ENCODE peak calls at places on chromosomes 3 and 15, in five cellular contexts. I, T, C, Z and N are unnamed samples.

GRCh38 chr15:35061171-35062163 is 23.6 kb downstream of the NANOGP8 start:
- DNase-seq in I (no peak), T (no peak), C (no peak), Z (no peak), N (no peak)

GRCh38 chr15:69388259-69388658 is 25.9 kb upstream of the KIF23 start:
- DNase-seq in I (no peak), T (no peak), C (no peak), Z (no peak), N (no peak)

GRCh38 chr3:23418026-23418425 is 214.9 kb downstream of the UBE2E2 start:
- DNase-seq in I (no peak), T (no peak), C (no peak), Z (no peak), N (no peak)

GRCh38 chr3:180320631-180321030 is 281.3 kb upstream of the TTC14 start:
- DNase-seq in I (no peak), T (no peak), C (no peak), Z (no peak), N (no peak)

GRCh38 chr15:49134683-49135341 is 20.6 kb downstream of the COPS2 start:
- DNase-seq in I (no peak), T (no peak), C (no peak), Z (no peak), N (no peak)

GRCh38 chr3:12972791-12973702 is 100.2 kb downstream of the IQSEC1 start:
- DNase-seq in I (no peak), T (no peak), C (no peak), Z (no peak), N (no peak)

GRCh38 chr15:45157974-45158373 is 28.2 kb downstream of the DUOX1 start:
- DNase-seq in I (no peak), T (no peak), C (no peak), Z (peak), N (peak)

GRCh38 chr3:136862611-136862951 is 573 bp downstream of the NCK1 start:
- DNase-seq in I (peak), T (peak), C (peak), Z (peak), N (peak)

GRCh38 chr3:184016820-184017671 is 638 bp downstream of the ABCC5 start:
- DNase-seq in I (peak), T (peak), C (peak), Z (peak), N (peak)

GRCh38 chr3:38121832-38122461 is 15.0 kb downstream of the ACAA1 start:
- DNase-seq in I (no peak), T (no peak), C (no peak), Z (no peak), N (no peak)

GRCh38 chr3:51621091-51621892 is 49.8 kb upstream of the TEX264 start:
- DNase-seq in I (no peak), T (no peak), C (no peak), Z (no peak), N (no peak)

GRCh38 chr15:62485170-62485720 is 320.2 kb upstream of the C2CD4B start:
- DNase-seq in I (no peak), T (no peak), C (no peak), Z (no peak), N (no peak)

GRCh38 chr3:56800373-56801150 is 1.2 kb downstream of the ARHGEF3 start:
- DNase-seq in I (no peak), T (peak), C (peak), Z (no peak), N (no peak)

GRCh38 chr15:25849431-25849921 is 13.7 kb downstream of the ATP10A start:
- DNase-seq in I (no peak), T (no peak), C (no peak), Z (no peak), N (no peak)

GRCh38 chr3:179449621-179450020 is 1.6 kb downstream of the GNB4 start:
- DNase-seq in I (no peak), T (no peak), C (no peak), Z (no peak), N (no peak)

GRCh38 chr3:52440249-52440551 is 4.7 kb downstream of the SEMA3G start:
- DNase-seq in I (no peak), T (no peak), C (no peak), Z (no peak), N (no peak)

GRCh38 chr3:139654637-139655365 is 23.0 kb downstream of the NMNAT3 start:
- DNase-seq in I (no peak), T (no peak), C (no peak), Z (no peak), N (no peak)

GRCh38 chr3:119380697-119381096 is 82.7 kb downstream of the TMEM39A start:
- DNase-seq in I (no peak), T (no peak), C (no peak), Z (peak), N (no peak)

GRCh38 chr3:194138098-194138474 is 2.1 kb downstream of the HES1 start:
- DNase-seq in I (no peak), T (no peak), C (no peak), Z (no peak), N (no peak)

GRCh38 chr3:15286022-15286421 is 46.4 kb downstream of the SH3BP5 start:
- DNase-seq in I (no peak), T (no peak), C (no peak), Z (no peak), N (no peak)

GRCh38 chr15:78440375-78441373 is 2.7 kb downstream of the IREB2 start:
- DNase-seq in I (no peak), T (no peak), C (no peak), Z (no peak), N (no peak)

GRCh38 chr3:185960518-185961288 is 22.9 kb upstream of the TRA2B start:
- DNase-seq in I (no peak), T (no peak), C (peak), Z (no peak), N (no peak)

GRCh38 chr3:12138044-12138443 is 20.7 kb downstream of the TIMP4 start:
- DNase-seq in I (no peak), T (peak), C (peak), Z (no peak), N (no peak)

GRCh38 chr3:13093687-13094086 is 20.5 kb upstream of the IQSEC1 start:
- DNase-seq in I (no peak), T (peak), C (no peak), Z (no peak), N (no peak)

GRCh38 chr3:18135083-18135814 is 289.9 kb downstream of the SATB1 start:
- DNase-seq in I (no peak), T (no peak), C (no peak), Z (no peak), N (no peak)

GRCh38 chr15:60000113-60000823 is 3.8 kb upstream of the FOXB1 start:
- DNase-seq in I (no peak), T (no peak), C (no peak), Z (no peak), N (no peak)

GRCh38 chr3:17664923-17665322 is 77.5 kb downstream of the TBC1D5 start:
- DNase-seq in I (no peak), T (peak), C (no peak), Z (no peak), N (no peak)

DNA sequence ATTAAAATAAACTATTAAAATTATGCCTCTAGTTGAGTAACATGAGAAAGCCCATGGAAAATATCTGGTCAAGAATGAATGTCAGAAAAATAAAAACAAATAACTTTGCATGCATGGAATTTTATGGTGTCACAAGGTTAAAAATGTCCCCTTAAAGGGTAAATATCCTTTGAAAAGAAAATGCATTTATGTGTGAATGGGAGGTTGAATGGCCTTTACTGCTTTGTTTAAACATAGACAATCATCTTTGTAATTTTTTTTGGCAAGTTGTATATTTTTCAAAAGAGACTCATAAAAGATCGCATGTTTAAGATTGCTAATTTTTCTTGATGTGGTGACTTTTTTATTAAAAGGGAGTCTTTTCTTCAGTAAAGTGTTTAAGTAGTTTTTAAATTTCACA is 564.2 kb downstream of the NR2F2 start:
- DNase-seq in I (no peak), T (no peak), C (no peak), Z (no peak), N (no peak)
- TF ChIP-seq CTCF in I (no peak), T (no peak), C (no peak), Z (no peak), N (no peak)

DNA sequence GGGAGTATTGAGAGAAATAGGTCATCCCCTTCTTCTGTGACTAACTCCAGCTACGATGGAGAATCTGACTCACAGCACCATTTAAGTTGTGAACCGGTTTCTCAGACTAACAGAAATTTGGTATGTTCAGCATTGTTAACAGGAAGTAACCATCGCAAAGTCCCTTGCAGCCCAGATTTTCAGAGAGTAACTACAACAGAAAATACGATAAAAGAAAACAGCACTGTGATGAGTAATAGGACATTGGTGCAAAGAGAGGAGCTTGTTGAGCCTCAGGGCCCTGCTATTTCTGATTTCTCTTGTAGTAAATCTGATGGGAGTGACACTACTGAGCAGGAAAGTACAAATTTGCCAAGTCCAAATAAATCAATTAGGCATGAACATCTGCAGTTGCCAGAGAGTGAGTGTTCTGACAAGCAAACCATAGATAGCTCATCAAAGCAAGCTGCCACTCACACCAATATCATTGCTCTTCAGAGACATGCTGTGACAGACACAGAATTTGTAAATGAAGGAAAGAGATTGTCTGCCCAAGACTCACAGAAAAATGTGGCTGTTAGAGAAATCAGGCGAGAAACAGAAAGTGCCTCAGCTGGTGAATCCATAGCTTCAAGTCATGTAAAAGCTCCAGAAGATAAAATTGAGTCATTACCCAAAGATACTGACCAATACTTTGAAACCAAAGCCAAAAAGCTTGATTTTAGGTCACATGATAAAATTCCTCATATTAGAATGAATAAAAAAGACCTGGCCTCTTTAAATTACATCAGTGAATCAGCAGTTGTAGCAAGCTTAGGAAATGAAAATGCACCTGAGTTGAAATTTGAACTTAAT is 50.6 kb downstream of the CRYBG3 start:
- DNase-seq in I (no peak), T (no peak), C (no peak), Z (peak), N (no peak)
- H3K4me3 ChIP-seq in I (no peak), T (no peak), C (no peak), Z (peak), N (no peak)

DNA sequence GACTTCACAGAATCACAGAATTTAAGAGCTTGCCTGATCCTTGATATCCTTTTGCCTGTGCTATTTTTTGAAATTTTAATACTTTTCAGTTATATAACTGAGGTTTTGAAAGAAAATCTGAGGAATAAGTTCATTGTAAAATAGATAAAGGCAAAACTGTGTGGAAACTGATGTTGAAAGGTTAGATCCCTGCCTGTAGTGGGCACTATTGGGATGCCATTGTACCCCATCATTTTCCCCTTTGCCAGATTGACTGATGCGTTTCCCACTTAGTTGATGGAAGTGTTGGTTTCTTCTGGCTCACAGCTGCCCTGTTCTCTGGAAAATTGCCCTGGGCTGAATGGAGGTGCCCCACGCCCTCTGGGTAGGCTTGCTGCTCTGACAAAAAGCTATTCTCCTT is 387.9 kb downstream of the RBMS3 start:
- DNase-seq in I (no peak), T (no peak), C (no peak), Z (no peak), N (no peak)
- TF ChIP-seq CTCF in I (no peak), T (no peak), C (no peak), Z (peak), N (no peak)

DNA sequence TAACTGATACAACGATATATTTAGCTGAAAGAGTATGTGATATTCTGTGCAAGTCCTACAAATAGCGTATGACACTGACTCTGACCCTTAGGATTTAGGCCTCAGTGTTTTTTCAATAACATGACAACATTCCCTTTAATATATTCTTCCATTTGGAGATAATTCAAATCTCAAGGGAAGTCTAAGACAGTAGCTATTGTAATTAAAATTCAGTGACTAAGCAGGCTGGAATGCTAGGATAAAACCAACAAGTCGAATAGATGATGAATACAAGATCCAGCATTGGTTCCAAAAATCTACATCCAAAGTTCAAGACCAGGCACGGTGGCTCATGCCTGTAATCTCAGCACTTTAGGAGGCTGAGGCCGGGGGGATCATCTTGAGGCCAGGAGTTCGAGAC is 56.2 kb downstream of the QTRT2 start:
- DNase-seq in I (no peak), T (no peak), C (no peak), Z (no peak), N (no peak)
- H3K4me3 ChIP-seq in I (no peak), T (no peak), C (no peak), Z (no peak), N (no peak)

DNA sequence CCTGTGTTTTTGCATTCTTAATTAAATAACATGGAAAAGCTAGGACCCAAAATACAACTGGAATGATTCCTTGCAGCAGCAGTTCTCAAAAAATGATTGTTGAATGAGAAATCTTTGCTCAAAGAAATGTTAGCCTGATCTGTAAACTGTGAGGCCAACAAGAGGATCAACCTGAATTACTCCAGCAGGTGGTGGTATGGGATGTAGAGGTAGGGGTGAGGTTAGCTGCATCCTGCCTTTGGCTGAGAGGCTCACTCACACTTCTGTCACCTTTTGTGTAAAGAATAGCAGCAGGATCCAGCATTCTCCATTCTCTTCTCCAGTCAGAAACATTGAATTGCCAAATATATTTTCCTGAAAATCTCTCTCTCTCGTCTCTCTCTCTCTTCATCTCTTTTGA is 26.5 kb upstream of the FAM98B start:
- DNase-seq in I (no peak), T (peak), C (no peak), Z (no peak), N (no peak)
- TF ChIP-seq CTCF in I (no peak), T (no peak), C (no peak), Z (no peak), N (no peak)

GRCh38 chr15:87735536-87735935 is 521.0 kb downstream of the NTRK3 start:
- DNase-seq in I (no peak), T (no peak), C (no peak), Z (no peak), N (no peak)

GRCh38 chr15:87736401-87736800 is 520.1 kb downstream of the NTRK3 start:
- DNase-seq in I (no peak), T (no peak), C (no peak), Z (no peak), N (no peak)

GRCh38 chr15:87733522-87733921 is 523.0 kb downstream of the NTRK3 start:
- DNase-seq in I (no peak), T (no peak), C (no peak), Z (no peak), N (no peak)

GRCh38 chr15:87733977-87734376 is 522.6 kb downstream of the NTRK3 start:
- DNase-seq in I (no peak), T (no peak), C (no peak), Z (no peak), N (no peak)

GRCh38 chr15:87734571-87735373 is 521.8 kb downstream of the NTRK3 start:
- DNase-seq in I (no peak), T (no peak), C (no peak), Z (no peak), N (no peak)
- H3K4me3 ChIP-seq in I (no peak), T (no peak), C (no peak), Z (no peak), N (no peak)

GRCh38 chr3:150370982-150371381 is 37.1 kb upstream of the TSC22D2 start:
- DNase-seq in I (no peak), T (no peak), C (no peak), Z (no peak), N (no peak)

GRCh38 chr3:150372320-150373118 is 35.6 kb upstream of the TSC22D2 start:
- DNase-seq in I (no peak), T (peak), C (no peak), Z (no peak), N (no peak)

GRCh38 chr3:150371741-150372254 is 36.3 kb upstream of the TSC22D2 start:
- DNase-seq in I (no peak), T (no peak), C (peak), Z (no peak), N (no peak)

GRCh38 chr3:150367771-150368170 is 40.3 kb upstream of the TSC22D2 start:
- DNase-seq in I (no peak), T (no peak), C (no peak), Z (no peak), N (no peak)

DNA sequence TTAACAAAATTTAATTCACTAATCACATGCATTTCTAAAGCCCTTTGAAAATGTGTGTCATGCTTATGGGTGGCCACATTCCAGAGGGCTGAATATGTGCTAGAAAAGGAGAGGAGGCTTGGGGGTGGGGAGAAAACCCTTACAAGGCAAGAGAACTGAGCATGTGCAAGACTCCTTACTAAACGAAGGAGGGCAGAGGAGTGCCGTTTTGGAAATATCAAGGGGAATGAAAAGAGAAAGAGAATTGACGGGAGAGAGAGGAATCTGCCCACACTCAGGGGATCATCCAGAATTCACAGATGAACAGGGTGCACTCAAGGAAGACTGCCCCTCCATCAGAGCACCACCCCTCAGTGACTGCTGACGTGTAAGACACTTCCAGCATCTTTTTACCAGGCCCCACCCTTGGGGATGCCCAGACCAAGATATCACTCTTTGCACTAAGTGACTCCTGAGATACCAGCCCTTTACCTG is 37.9 kb upstream of the TSC22D2 start:
- DNase-seq in I (no peak), T (no peak), C (peak), Z (no peak), N (peak)
- TF ChIP-seq CTCF in I (no peak), T (no peak), C (no peak), Z (no peak), N (no peak)